ENCODE peak calls at places on chromosomes 3 and 15, in six cellular contexts. One of them, this sample, is unnamed.
A peak's percentile ranks its signal among the peaks of the same experiment; 100 is the strongest.

GRCh38 chr15:22918056-22918455 is 62.1 kb downstream of the CYFIP1 start:
- DNase-seq in Calu3: no peak
- DNase-seq in nephron progenitor cell: no peak
- DNase-seq in SK-N-SH: no peak
- DNase-seq in body of pancreas: no peak
- DNase-seq in Caco-2: no peak
- DNase-seq in this sample: peak; percentile 32

GRCh38 chr3:3053974-3054373 is 56.2 kb downstream of the IL5RA start:
- DNase-seq in Calu3: peak; percentile 4
- DNase-seq in nephron progenitor cell: no peak
- DNase-seq in SK-N-SH: no peak
- DNase-seq in body of pancreas: no peak
- DNase-seq in Caco-2: peak; percentile 54
- DNase-seq in this sample: peak; percentile 1

GRCh38 chr3:14926592-14926991 is 20.8 kb upstream of the NR2C2 start:
- DNase-seq in Calu3: no peak
- DNase-seq in nephron progenitor cell: no peak
- DNase-seq in SK-N-SH: no peak
- DNase-seq in body of pancreas: no peak
- DNase-seq in Caco-2: no peak
- DNase-seq in this sample: no peak

GRCh38 chr15:47374222-47374621 is 343.1 kb upstream of the SEMA6D start:
- DNase-seq in Calu3: no peak
- DNase-seq in nephron progenitor cell: no peak
- DNase-seq in SK-N-SH: no peak
- DNase-seq in body of pancreas: no peak
- DNase-seq in Caco-2: no peak
- DNase-seq in this sample: peak; percentile 59

GRCh38 chr3:14839236-14839635 is 20.5 kb downstream of the FGD5 start:
- DNase-seq in Calu3: no peak
- DNase-seq in nephron progenitor cell: no peak
- DNase-seq in SK-N-SH: peak; percentile 54
- DNase-seq in body of pancreas: no peak
- DNase-seq in Caco-2: no peak
- DNase-seq in this sample: no peak

GRCh38 chr3:183563686-183563941 is 8.1 kb upstream of the KLHL6 start:
- DNase-seq in Calu3: no peak
- DNase-seq in nephron progenitor cell: no peak
- DNase-seq in SK-N-SH: no peak
- DNase-seq in body of pancreas: no peak
- DNase-seq in Caco-2: no peak
- DNase-seq in this sample: no peak

GRCh38 chr3:156488771-156489170 is 66.1 kb downstream of the SSR3 start:
- DNase-seq in Calu3: no peak
- DNase-seq in nephron progenitor cell: no peak
- DNase-seq in SK-N-SH: no peak
- DNase-seq in body of pancreas: no peak
- DNase-seq in Caco-2: no peak
- DNase-seq in this sample: no peak

GRCh38 chr15:62940755-62941361 is 101.7 kb upstream of the TPM1 start:
- DNase-seq in Calu3: no peak
- DNase-seq in nephron progenitor cell: no peak
- DNase-seq in SK-N-SH: peak; percentile 44
- DNase-seq in body of pancreas: peak; percentile 52
- DNase-seq in Caco-2: no peak
- DNase-seq in this sample: peak; percentile 96

GRCh38 chr3:129549006-129549800 is 6.2 kb downstream of the H1-8 start:
- DNase-seq in Calu3: no peak
- DNase-seq in nephron progenitor cell: no peak
- DNase-seq in SK-N-SH: no peak
- DNase-seq in body of pancreas: no peak
- DNase-seq in Caco-2: no peak
- DNase-seq in this sample: peak; percentile 56

GRCh38 chr3:33883538-33884203 is 85.2 kb downstream of the PDCD6IP start:
- DNase-seq in Calu3: peak; percentile 41
- DNase-seq in nephron progenitor cell: peak; percentile 31
- DNase-seq in SK-N-SH: peak; percentile 32
- DNase-seq in body of pancreas: no peak
- DNase-seq in Caco-2: no peak
- DNase-seq in this sample: peak; percentile 71

GRCh38 chr3:135100349-135100741 is 305.3 kb downstream of the EPHB1 start:
- DNase-seq in Calu3: no peak
- DNase-seq in nephron progenitor cell: no peak
- DNase-seq in SK-N-SH: no peak
- DNase-seq in body of pancreas: no peak
- DNase-seq in Caco-2: no peak
- DNase-seq in this sample: no peak

GRCh38 chr15:89499156-89499555 is 2.8 kb upstream of the RHCG start:
- DNase-seq in Calu3: no peak
- DNase-seq in nephron progenitor cell: no peak
- DNase-seq in SK-N-SH: no peak
- DNase-seq in body of pancreas: no peak
- DNase-seq in Caco-2: no peak
- DNase-seq in this sample: no peak

GRCh38 chr3:184659797-184660301 is 52.0 kb downstream of the MAGEF1 start:
- DNase-seq in Calu3: peak; percentile 28
- DNase-seq in nephron progenitor cell: no peak
- DNase-seq in SK-N-SH: peak; percentile 74
- DNase-seq in body of pancreas: no peak
- DNase-seq in Caco-2: peak; percentile 44
- DNase-seq in this sample: peak; percentile 13

GRCh38 chr3:126816323-126816722 is 112.3 kb downstream of the CHCHD6 start:
- DNase-seq in Calu3: no peak
- DNase-seq in nephron progenitor cell: no peak
- DNase-seq in SK-N-SH: no peak
- DNase-seq in body of pancreas: no peak
- DNase-seq in Caco-2: no peak
- DNase-seq in this sample: no peak

GRCh38 chr3:30260747-30261146 is 345.7 kb upstream of the TGFBR2 start:
- DNase-seq in Calu3: no peak
- DNase-seq in nephron progenitor cell: no peak
- DNase-seq in SK-N-SH: no peak
- DNase-seq in body of pancreas: no peak
- DNase-seq in Caco-2: no peak
- DNase-seq in this sample: no peak

GRCh38 chr15:101841656-101842055 is 29.7 kb downstream of the OR4F15 start:
- DNase-seq in Calu3: no peak
- DNase-seq in nephron progenitor cell: no peak
- DNase-seq in SK-N-SH: no peak
- DNase-seq in body of pancreas: no peak
- DNase-seq in Caco-2: no peak
- DNase-seq in this sample: no peak

GRCh38 chr3:11236588-11237461 is 35.4 kb upstream of the ATG7 start:
- DNase-seq in Calu3: peak; percentile 91
- DNase-seq in nephron progenitor cell: peak; percentile 78
- DNase-seq in SK-N-SH: peak; percentile 70
- DNase-seq in body of pancreas: peak; percentile 66
- DNase-seq in Caco-2: peak; percentile 85
- DNase-seq in this sample: peak; percentile 65

GRCh38 chr15:76470691-76471090 is 134.1 kb downstream of the ISL2 start:
- DNase-seq in Calu3: no peak
- DNase-seq in nephron progenitor cell: no peak
- DNase-seq in SK-N-SH: no peak
- DNase-seq in body of pancreas: no peak
- DNase-seq in Caco-2: no peak
- DNase-seq in this sample: peak; percentile 47

GRCh38 chr15:48955370-48955769 is 8.3 kb downstream of the SHC4 start:
- DNase-seq in Calu3: no peak
- DNase-seq in nephron progenitor cell: no peak
- DNase-seq in SK-N-SH: no peak
- DNase-seq in body of pancreas: no peak
- DNase-seq in Caco-2: no peak
- DNase-seq in this sample: no peak

GRCh38 chr15:48955967-48956366 is 7.8 kb downstream of the SHC4 start:
- DNase-seq in Calu3: no peak
- DNase-seq in nephron progenitor cell: no peak
- DNase-seq in SK-N-SH: no peak
- DNase-seq in body of pancreas: no peak
- DNase-seq in Caco-2: no peak
- DNase-seq in this sample: no peak

GRCh38 chr15:48954538-48954937 is 9.2 kb downstream of the SHC4 start:
- DNase-seq in Calu3: no peak
- DNase-seq in nephron progenitor cell: no peak
- DNase-seq in SK-N-SH: no peak
- DNase-seq in body of pancreas: no peak
- DNase-seq in Caco-2: no peak
- DNase-seq in this sample: peak; percentile 17
- TF ChIP-seq CTCF in Calu3: no peak
- TF ChIP-seq CTCF in nephron progenitor cell: no peak
- TF ChIP-seq CTCF in SK-N-SH: no peak
- TF ChIP-seq CTCF in body of pancreas: no peak
- TF ChIP-seq CTCF in Caco-2: no peak
- TF ChIP-seq CTCF in this sample: peak; percentile 16

GRCh38 chr3:170496026-170496867 is 77.6 kb downstream of the CLDN11 start:
- DNase-seq in Calu3: no peak
- DNase-seq in nephron progenitor cell: no peak
- DNase-seq in SK-N-SH: no peak
- DNase-seq in body of pancreas: no peak
- DNase-seq in Caco-2: no peak
- DNase-seq in this sample: no peak
- TF ChIP-seq CTCF in Calu3: no peak
- TF ChIP-seq CTCF in nephron progenitor cell: no peak
- TF ChIP-seq CTCF in SK-N-SH: no peak
- TF ChIP-seq CTCF in body of pancreas: no peak
- TF ChIP-seq CTCF in Caco-2: no peak
- TF ChIP-seq CTCF in this sample: peak; percentile 23

DNA sequence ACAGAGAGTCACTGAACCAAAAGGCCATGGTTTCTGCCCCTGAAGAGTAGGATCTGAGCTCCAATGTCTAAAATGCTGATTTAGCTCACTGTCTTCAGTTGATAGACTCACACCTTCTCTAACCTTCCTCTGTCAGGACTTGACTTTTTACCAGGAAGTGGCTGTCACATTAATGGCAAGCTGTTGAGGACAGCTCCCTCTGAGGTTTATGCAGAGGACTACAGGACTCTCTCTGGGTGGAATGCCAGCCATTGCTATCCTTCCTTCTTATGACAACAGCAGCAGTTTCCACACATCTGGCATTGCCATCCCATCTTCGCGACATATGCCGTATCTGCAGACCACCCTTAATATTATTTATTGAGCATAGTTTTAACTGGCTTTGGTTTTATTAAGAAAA is 103.8 kb upstream of the PRICKLE2 start:
- DNase-seq in Calu3: no peak
- DNase-seq in nephron progenitor cell: no peak
- DNase-seq in SK-N-SH: no peak
- DNase-seq in body of pancreas: no peak
- DNase-seq in Caco-2: no peak
- DNase-seq in this sample: no peak
- TF ChIP-seq CTCF in Calu3: no peak
- TF ChIP-seq CTCF in nephron progenitor cell: no peak
- TF ChIP-seq CTCF in SK-N-SH: peak; percentile 13
- TF ChIP-seq CTCF in body of pancreas: no peak
- TF ChIP-seq CTCF in Caco-2: no peak
- TF ChIP-seq CTCF in this sample: peak; percentile 18

DNA sequence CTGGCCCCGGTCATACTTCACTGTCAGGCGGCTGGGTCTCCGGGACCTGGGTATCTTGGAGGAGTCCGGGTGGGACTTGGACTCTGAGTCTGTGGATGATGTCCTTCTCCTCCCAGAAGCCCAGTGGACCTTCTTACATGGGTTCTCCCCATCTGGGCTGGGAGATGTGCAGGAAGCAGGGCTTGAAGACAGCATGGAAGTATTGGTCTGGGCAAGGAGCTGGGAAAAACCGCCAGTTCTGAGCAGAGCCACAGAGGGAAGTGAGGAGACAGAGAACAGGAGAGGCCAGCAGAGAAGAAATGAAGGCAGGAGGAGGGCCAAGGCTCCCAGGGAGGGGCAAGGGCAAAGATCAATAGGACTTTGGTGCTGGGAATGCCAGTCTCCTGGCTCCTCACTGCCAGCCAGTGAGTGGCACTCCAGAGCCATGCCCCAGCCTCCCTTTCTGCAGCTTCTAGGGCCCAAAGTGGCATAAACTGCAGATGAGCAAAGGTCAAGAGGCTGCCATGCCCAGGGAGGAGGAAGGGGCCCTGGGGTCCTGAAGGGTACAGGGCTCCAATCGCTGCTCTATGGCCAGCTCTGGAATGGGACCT is at the start of gene PPP1R14D:
- DNase-seq in Calu3: no peak
- DNase-seq in nephron progenitor cell: no peak
- DNase-seq in SK-N-SH: no peak
- DNase-seq in body of pancreas: no peak
- DNase-seq in Caco-2: no peak
- DNase-seq in this sample: no peak
- TF ChIP-seq CTCF in Calu3: no peak
- TF ChIP-seq CTCF in nephron progenitor cell: no peak
- TF ChIP-seq CTCF in SK-N-SH: no peak
- TF ChIP-seq CTCF in body of pancreas: no peak
- TF ChIP-seq CTCF in Caco-2: no peak
- TF ChIP-seq CTCF in this sample: no peak

GRCh38 chr15:32029409-32029861 is 880 bp upstream of the CHRNA7 start:
- DNase-seq in Calu3: peak; percentile 16
- DNase-seq in nephron progenitor cell: peak; percentile 72
- DNase-seq in SK-N-SH: peak; percentile 80
- DNase-seq in body of pancreas: peak; percentile 47
- DNase-seq in Caco-2: no peak
- DNase-seq in this sample: no peak
- TF ChIP-seq CTCF in Calu3: no peak
- TF ChIP-seq CTCF in nephron progenitor cell: peak; percentile 52
- TF ChIP-seq CTCF in SK-N-SH: peak; percentile 54
- TF ChIP-seq CTCF in body of pancreas: peak; percentile 37
- TF ChIP-seq CTCF in Caco-2: no peak
- TF ChIP-seq CTCF in this sample: no peak

GRCh38 chr3:57852896-57853295 is 96.8 kb downstream of the SLMAP start:
- DNase-seq in Calu3: no peak
- DNase-seq in nephron progenitor cell: no peak
- DNase-seq in SK-N-SH: peak; percentile 8
- DNase-seq in body of pancreas: no peak
- DNase-seq in Caco-2: no peak
- DNase-seq in this sample: peak; percentile 65
- TF ChIP-seq CTCF in Calu3: no peak
- TF ChIP-seq CTCF in nephron progenitor cell: no peak
- TF ChIP-seq CTCF in SK-N-SH: peak; percentile 63
- TF ChIP-seq CTCF in body of pancreas: no peak
- TF ChIP-seq CTCF in Caco-2: no peak
- TF ChIP-seq CTCF in this sample: peak; percentile 39

GRCh38 chr15:58438956-58439355 is 7.2 kb downstream of the LIPC start:
- DNase-seq in Calu3: peak; percentile 45
- DNase-seq in nephron progenitor cell: peak; percentile 23
- DNase-seq in SK-N-SH: peak; percentile 63
- DNase-seq in body of pancreas: peak; percentile 48
- DNase-seq in Caco-2: peak; percentile 70
- DNase-seq in this sample: peak; percentile 77
- TF ChIP-seq CTCF in Calu3: no peak
- TF ChIP-seq CTCF in nephron progenitor cell: no peak
- TF ChIP-seq CTCF in SK-N-SH: peak; percentile 55
- TF ChIP-seq CTCF in body of pancreas: no peak
- TF ChIP-seq CTCF in Caco-2: peak; percentile 40
- TF ChIP-seq CTCF in this sample: peak; percentile 54

This sample was measured in choroid plexus epithelial cell.